ENCODE peak calls at places on chromosomes 5 and 9, in eight cellular contexts. One of them, this sample, is unnamed.

GRCh38 chr5:83255268-83255667 is 177.9 kb downstream of the XRCC4 start:
- DNase-seq in neuronal stem cell: no peak
- DNase-seq in naive thymus-derived CD4-positive, alpha-beta T cell: no peak
- DNase-seq in effector memory CD4-positive, alpha-beta T cell: no peak
- DNase-seq in astrocyte: peak; percentile 77
- DNase-seq in RWPE1: no peak
- DNase-seq in iPS DF 6.9: no peak
- DNase-seq in CD4-positive, alpha-beta T cell: no peak
- DNase-seq in this sample: no peak

GRCh38 chr9:120032639-120033038 is 547.3 kb downstream of the CDK5RAP2 start:
- DNase-seq in neuronal stem cell: no peak
- DNase-seq in RWPE1: no peak
- DNase-seq in naive thymus-derived CD4-positive, alpha-beta T cell: no peak
- DNase-seq in effector memory CD4-positive, alpha-beta T cell: no peak
- DNase-seq in CD4-positive, alpha-beta T cell: no peak
- DNase-seq in astrocyte: no peak
- DNase-seq in iPS DF 6.9: no peak
- DNase-seq in this sample: no peak

GRCh38 chr5:35476046-35476445 is 141.6 kb upstream of the SPEF2 start:
- DNase-seq in naive thymus-derived CD4-positive, alpha-beta T cell: no peak
- DNase-seq in astrocyte: no peak
- DNase-seq in CD4-positive, alpha-beta T cell: no peak
- DNase-seq in neuronal stem cell: no peak
- DNase-seq in effector memory CD4-positive, alpha-beta T cell: no peak
- DNase-seq in RWPE1: no peak
- DNase-seq in iPS DF 6.9: no peak
- DNase-seq in this sample: no peak

GRCh38 chr9:114163517-114163924 is 8.2 kb downstream of the COL27A1 start:
- DNase-seq in neuronal stem cell: no peak
- DNase-seq in CD4-positive, alpha-beta T cell: no peak
- DNase-seq in RWPE1: peak; percentile 48
- DNase-seq in naive thymus-derived CD4-positive, alpha-beta T cell: no peak
- DNase-seq in astrocyte: peak; percentile 67
- DNase-seq in effector memory CD4-positive, alpha-beta T cell: no peak
- DNase-seq in iPS DF 6.9: no peak
- DNase-seq in this sample: no peak

GRCh38 chr5:55994502-55994997 is at the start of gene IL6ST:
- DNase-seq in neuronal stem cell: no peak
- DNase-seq in naive thymus-derived CD4-positive, alpha-beta T cell: peak; percentile 58
- DNase-seq in iPS DF 6.9: no peak
- DNase-seq in astrocyte: peak; percentile 70
- DNase-seq in effector memory CD4-positive, alpha-beta T cell: peak; percentile 47
- DNase-seq in RWPE1: peak; percentile 83
- DNase-seq in CD4-positive, alpha-beta T cell: peak; percentile 39
- DNase-seq in this sample: no peak

GRCh38 chr9:112486221-112487007 is at the start of gene KIAA1958:
- DNase-seq in astrocyte: peak; percentile 74
- DNase-seq in naive thymus-derived CD4-positive, alpha-beta T cell: peak; percentile 68
- DNase-seq in RWPE1: peak; percentile 93
- DNase-seq in effector memory CD4-positive, alpha-beta T cell: peak; percentile 75
- DNase-seq in neuronal stem cell: peak; percentile 74
- DNase-seq in CD4-positive, alpha-beta T cell: peak; percentile 79
- DNase-seq in iPS DF 6.9: peak; percentile 63
- DNase-seq in this sample: peak; percentile 88

GRCh38 chr9:108869092-108869725 is 7.1 kb downstream of the ACTL7A start:
- DNase-seq in RWPE1: peak; percentile 99
- DNase-seq in astrocyte: peak; percentile 41
- DNase-seq in iPS DF 6.9: no peak
- DNase-seq in neuronal stem cell: no peak
- DNase-seq in effector memory CD4-positive, alpha-beta T cell: no peak
- DNase-seq in naive thymus-derived CD4-positive, alpha-beta T cell: no peak
- DNase-seq in CD4-positive, alpha-beta T cell: no peak
- DNase-seq in this sample: no peak

GRCh38 chr5:36073595-36074216 is 7.0 kb upstream of the UGT3A2 start:
- DNase-seq in effector memory CD4-positive, alpha-beta T cell: no peak
- DNase-seq in CD4-positive, alpha-beta T cell: no peak
- DNase-seq in naive thymus-derived CD4-positive, alpha-beta T cell: no peak
- DNase-seq in neuronal stem cell: no peak
- DNase-seq in astrocyte: no peak
- DNase-seq in RWPE1: no peak
- DNase-seq in iPS DF 6.9: peak; percentile 48
- DNase-seq in this sample: no peak

GRCh38 chr9:114606068-114606467 is 5.0 kb upstream of the TMEM268 start:
- DNase-seq in CD4-positive, alpha-beta T cell: no peak
- DNase-seq in effector memory CD4-positive, alpha-beta T cell: no peak
- DNase-seq in astrocyte: no peak
- DNase-seq in iPS DF 6.9: no peak
- DNase-seq in naive thymus-derived CD4-positive, alpha-beta T cell: no peak
- DNase-seq in neuronal stem cell: no peak
- DNase-seq in RWPE1: no peak
- DNase-seq in this sample: no peak

GRCh38 chr9:2465921-2466460 is 155.6 kb upstream of the VLDLR start:
- DNase-seq in naive thymus-derived CD4-positive, alpha-beta T cell: no peak
- DNase-seq in astrocyte: no peak
- DNase-seq in iPS DF 6.9: no peak
- DNase-seq in effector memory CD4-positive, alpha-beta T cell: no peak
- DNase-seq in RWPE1: peak; percentile 0
- DNase-seq in CD4-positive, alpha-beta T cell: no peak
- DNase-seq in neuronal stem cell: no peak
- DNase-seq in this sample: no peak

GRCh38 chr5:79146352-79146751 is 34.7 kb downstream of the BHMT start:
- DNase-seq in CD4-positive, alpha-beta T cell: no peak
- DNase-seq in astrocyte: peak; percentile 39
- DNase-seq in RWPE1: peak; percentile 76
- DNase-seq in neuronal stem cell: no peak
- DNase-seq in effector memory CD4-positive, alpha-beta T cell: no peak
- DNase-seq in iPS DF 6.9: no peak
- DNase-seq in naive thymus-derived CD4-positive, alpha-beta T cell: no peak
- DNase-seq in this sample: no peak

GRCh38 chr9:112380771-112381181 is 868 bp downstream of the HSDL2 start:
- DNase-seq in astrocyte: no peak
- DNase-seq in iPS DF 6.9: no peak
- DNase-seq in effector memory CD4-positive, alpha-beta T cell: no peak
- DNase-seq in naive thymus-derived CD4-positive, alpha-beta T cell: peak; percentile 12
- DNase-seq in neuronal stem cell: no peak
- DNase-seq in CD4-positive, alpha-beta T cell: no peak
- DNase-seq in RWPE1: no peak
- DNase-seq in this sample: no peak

GRCh38 chr5:173919443-173919842 is 31.3 kb downstream of the CPEB4 start:
- DNase-seq in CD4-positive, alpha-beta T cell: no peak
- DNase-seq in effector memory CD4-positive, alpha-beta T cell: no peak
- DNase-seq in RWPE1: no peak
- DNase-seq in iPS DF 6.9: no peak
- DNase-seq in naive thymus-derived CD4-positive, alpha-beta T cell: no peak
- DNase-seq in neuronal stem cell: no peak
- DNase-seq in astrocyte: no peak
- DNase-seq in this sample: no peak

GRCh38 chr5:57824047-57824446 is 341.4 kb upstream of the ACTBL2 start:
- DNase-seq in CD4-positive, alpha-beta T cell: no peak
- DNase-seq in effector memory CD4-positive, alpha-beta T cell: no peak
- DNase-seq in naive thymus-derived CD4-positive, alpha-beta T cell: no peak
- DNase-seq in neuronal stem cell: no peak
- DNase-seq in iPS DF 6.9: no peak
- DNase-seq in astrocyte: peak; percentile 99
- DNase-seq in RWPE1: peak; percentile 87
- DNase-seq in this sample: no peak

GRCh38 chr5:111072949-111073682 is 1.6 kb downstream of the TSLP start:
- DNase-seq in iPS DF 6.9: no peak
- DNase-seq in neuronal stem cell: peak; percentile 49
- DNase-seq in effector memory CD4-positive, alpha-beta T cell: peak; percentile 24
- DNase-seq in CD4-positive, alpha-beta T cell: peak; percentile 38
- DNase-seq in RWPE1: peak; percentile 39
- DNase-seq in naive thymus-derived CD4-positive, alpha-beta T cell: peak; percentile 51
- DNase-seq in astrocyte: peak; percentile 14
- DNase-seq in this sample: peak; percentile 62

GRCh38 chr5:173505634-173506033 is 110.8 kb downstream of the BOD1 start:
- DNase-seq in CD4-positive, alpha-beta T cell: no peak
- DNase-seq in RWPE1: no peak
- DNase-seq in effector memory CD4-positive, alpha-beta T cell: no peak
- DNase-seq in iPS DF 6.9: no peak
- DNase-seq in naive thymus-derived CD4-positive, alpha-beta T cell: no peak
- DNase-seq in neuronal stem cell: no peak
- DNase-seq in astrocyte: no peak
- DNase-seq in this sample: no peak

GRCh38 chr9:121133104-121133816 is 58.5 kb downstream of the CNTRL start:
- DNase-seq in iPS DF 6.9: no peak
- DNase-seq in astrocyte: no peak
- DNase-seq in naive thymus-derived CD4-positive, alpha-beta T cell: peak; percentile 82
- DNase-seq in neuronal stem cell: no peak
- DNase-seq in RWPE1: peak; percentile 34
- DNase-seq in CD4-positive, alpha-beta T cell: peak; percentile 85
- DNase-seq in effector memory CD4-positive, alpha-beta T cell: peak; percentile 54
- DNase-seq in this sample: peak; percentile 88

DNA sequence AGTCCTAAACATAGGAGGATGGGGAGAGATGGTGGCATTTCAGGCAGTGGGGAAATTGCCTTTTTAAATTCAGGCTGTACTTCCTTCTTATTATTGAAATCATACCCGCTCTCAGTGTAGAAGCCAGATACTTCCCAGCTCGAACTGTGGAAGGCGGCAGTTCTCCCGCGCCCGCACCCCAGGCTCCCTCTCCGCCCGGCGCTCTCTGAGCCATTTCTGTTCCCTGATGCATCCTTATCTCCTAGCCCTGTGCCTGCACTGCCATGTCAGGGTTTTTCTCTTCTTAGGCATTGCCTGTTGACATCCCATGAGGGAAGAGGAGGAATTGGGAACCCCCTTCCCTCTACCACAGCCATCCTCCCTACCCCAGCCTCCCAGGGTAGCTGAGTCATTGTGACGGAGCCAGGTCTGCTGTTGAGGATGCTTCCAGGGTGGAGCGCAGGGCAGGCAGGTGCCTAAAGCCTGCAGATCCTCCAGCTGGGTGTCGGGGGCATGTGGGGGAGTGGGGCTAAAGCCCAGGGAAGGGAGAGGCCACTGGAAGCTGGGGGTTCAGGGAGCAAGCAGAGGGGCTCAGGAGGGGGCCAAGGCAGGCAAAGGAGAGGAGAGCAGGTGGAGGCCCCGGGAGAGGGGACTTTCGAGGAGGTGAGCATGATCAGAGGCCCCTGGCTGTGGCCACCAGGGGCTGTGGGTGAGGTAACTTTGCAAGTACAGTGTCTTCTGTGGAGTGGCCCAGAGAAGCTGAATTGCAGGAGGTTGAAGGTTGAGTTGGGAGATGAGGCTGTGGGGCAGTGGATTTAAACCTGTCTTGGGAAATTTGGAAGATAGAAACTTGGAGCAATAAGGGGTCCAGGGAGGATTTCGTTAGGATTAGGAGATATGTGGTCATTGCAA is 16.2 kb downstream of the LAMC3 start:
- DNase-seq in CD4-positive, alpha-beta T cell: no peak
- DNase-seq in astrocyte: no peak
- DNase-seq in effector memory CD4-positive, alpha-beta T cell: no peak
- DNase-seq in naive thymus-derived CD4-positive, alpha-beta T cell: no peak
- DNase-seq in neuronal stem cell: no peak
- DNase-seq in RWPE1: no peak
- DNase-seq in iPS DF 6.9: no peak
- DNase-seq in this sample: no peak
- H3K27ac ChIP-seq in CD4-positive, alpha-beta T cell: no peak overlapping the region
- H3K27ac ChIP-seq in astrocyte: no peak overlapping the region
- H3K27ac ChIP-seq in effector memory CD4-positive, alpha-beta T cell: no peak overlapping the region
- H3K27ac ChIP-seq in naive thymus-derived CD4-positive, alpha-beta T cell: no peak overlapping the region
- H3K27ac ChIP-seq in neuronal stem cell: no peak overlapping the region
- H3K27ac ChIP-seq in RWPE1: no peak overlapping the region
- H3K27ac ChIP-seq in iPS DF 6.9: no peak overlapping the region
- H3K27ac ChIP-seq in this sample: no peak overlapping the region

DNA sequence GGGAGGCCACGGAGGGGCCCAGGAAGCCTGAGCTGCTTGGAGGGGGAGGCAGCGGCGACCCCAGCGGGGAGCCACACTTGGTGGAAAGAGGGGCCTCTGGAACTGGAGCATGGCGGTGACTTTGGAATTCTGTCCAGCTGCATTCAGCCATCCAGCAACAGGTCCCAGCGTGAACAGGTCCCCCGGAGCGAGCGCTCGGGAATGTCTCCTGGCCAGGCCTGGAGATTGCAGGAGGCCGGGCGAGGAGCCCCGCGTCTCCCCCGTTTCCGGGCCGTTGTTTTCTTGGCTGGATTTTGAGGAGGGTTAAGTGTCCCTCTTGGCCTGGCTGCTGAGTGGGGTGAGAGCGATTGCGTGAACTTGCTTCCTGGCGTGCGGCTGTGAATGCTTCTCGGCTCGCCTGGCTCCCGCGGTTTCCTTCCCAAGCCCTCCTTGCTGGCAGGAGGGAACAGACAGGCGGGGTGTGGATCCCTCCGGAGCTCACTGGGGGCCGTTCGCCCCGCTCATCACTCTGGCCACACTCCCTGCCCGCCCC is 125.2 kb upstream of the IRX4 start:
- DNase-seq in CD4-positive, alpha-beta T cell: no peak
- DNase-seq in naive thymus-derived CD4-positive, alpha-beta T cell: no peak
- DNase-seq in neuronal stem cell: no peak
- DNase-seq in iPS DF 6.9: no peak
- DNase-seq in RWPE1: peak; percentile 49
- DNase-seq in astrocyte: no peak
- DNase-seq in effector memory CD4-positive, alpha-beta T cell: no peak
- DNase-seq in this sample: no peak
- H3K27ac ChIP-seq in CD4-positive, alpha-beta T cell: no peak overlapping the region
- H3K27ac ChIP-seq in naive thymus-derived CD4-positive, alpha-beta T cell: no peak overlapping the region
- H3K27ac ChIP-seq in neuronal stem cell: no peak overlapping the region
- H3K27ac ChIP-seq in iPS DF 6.9: no peak overlapping the region
- H3K27ac ChIP-seq in RWPE1: peak overlapping the region; percentile 86
- H3K27ac ChIP-seq in astrocyte: no peak overlapping the region
- H3K27ac ChIP-seq in effector memory CD4-positive, alpha-beta T cell: no peak overlapping the region
- H3K27ac ChIP-seq in this sample: no peak overlapping the region

GRCh38 chr5:40973364-40974004 is 64.2 kb downstream of the C7 start:
- DNase-seq in CD4-positive, alpha-beta T cell: no peak
- DNase-seq in astrocyte: no peak
- DNase-seq in neuronal stem cell: no peak
- DNase-seq in iPS DF 6.9: no peak
- DNase-seq in effector memory CD4-positive, alpha-beta T cell: no peak
- DNase-seq in RWPE1: no peak
- DNase-seq in naive thymus-derived CD4-positive, alpha-beta T cell: no peak
- DNase-seq in this sample: no peak
- H3K27ac ChIP-seq in CD4-positive, alpha-beta T cell: no peak overlapping the region
- H3K27ac ChIP-seq in astrocyte: no peak overlapping the region
- H3K27ac ChIP-seq in neuronal stem cell: no peak overlapping the region
- H3K27ac ChIP-seq in iPS DF 6.9: no peak overlapping the region
- H3K27ac ChIP-seq in effector memory CD4-positive, alpha-beta T cell: no peak overlapping the region
- H3K27ac ChIP-seq in RWPE1: no peak overlapping the region
- H3K27ac ChIP-seq in naive thymus-derived CD4-positive, alpha-beta T cell: no peak overlapping the region
- H3K27ac ChIP-seq in this sample: no peak overlapping the region

GRCh38 chr5:60945760-60946253 is 802 bp downstream of the NDUFAF2 start:
- DNase-seq in neuronal stem cell: peak; percentile 17
- DNase-seq in CD4-positive, alpha-beta T cell: no peak
- DNase-seq in naive thymus-derived CD4-positive, alpha-beta T cell: peak; percentile 13
- DNase-seq in RWPE1: peak; percentile 60
- DNase-seq in astrocyte: peak; percentile 61
- DNase-seq in iPS DF 6.9: no peak
- DNase-seq in effector memory CD4-positive, alpha-beta T cell: no peak
- DNase-seq in this sample: no peak

GRCh38 chr5:60948738-60949137 is 3.7 kb downstream of the NDUFAF2 start:
- DNase-seq in effector memory CD4-positive, alpha-beta T cell: no peak
- DNase-seq in RWPE1: no peak
- DNase-seq in CD4-positive, alpha-beta T cell: no peak
- DNase-seq in neuronal stem cell: no peak
- DNase-seq in astrocyte: no peak
- DNase-seq in naive thymus-derived CD4-positive, alpha-beta T cell: no peak
- DNase-seq in iPS DF 6.9: no peak
- DNase-seq in this sample: no peak

GRCh38 chr5:60943624-60944023 is 1.2 kb downstream of the ERCC8 start:
- DNase-seq in CD4-positive, alpha-beta T cell: no peak
- DNase-seq in neuronal stem cell: no peak
- DNase-seq in iPS DF 6.9: no peak
- DNase-seq in astrocyte: no peak
- DNase-seq in naive thymus-derived CD4-positive, alpha-beta T cell: no peak
- DNase-seq in RWPE1: no peak
- DNase-seq in effector memory CD4-positive, alpha-beta T cell: no peak
- DNase-seq in this sample: no peak

GRCh38 chr5:60944904-60945759 is at the start of the genes ERCC8 and NDUFAF2:
- DNase-seq in CD4-positive, alpha-beta T cell: peak; percentile 76
- DNase-seq in astrocyte: peak; percentile 86
- DNase-seq in RWPE1: peak; percentile 99
- DNase-seq in naive thymus-derived CD4-positive, alpha-beta T cell: peak; percentile 86
- DNase-seq in iPS DF 6.9: peak; percentile 83
- DNase-seq in neuronal stem cell: peak; percentile 87
- DNase-seq in effector memory CD4-positive, alpha-beta T cell: peak; percentile 85
- DNase-seq in this sample: peak; percentile 85
- H3K27ac ChIP-seq in CD4-positive, alpha-beta T cell: peak within 1 kb of the TSS; percentile 47
- H3K27ac ChIP-seq in astrocyte: peak within 1 kb of the TSS; percentile 80
- H3K27ac ChIP-seq in RWPE1: peak within 1 kb of the TSS; percentile 87
- H3K27ac ChIP-seq in naive thymus-derived CD4-positive, alpha-beta T cell: peak within 1 kb of the TSS; percentile 69
- H3K27ac ChIP-seq in iPS DF 6.9: no peak within 1 kb of the TSS
- H3K27ac ChIP-seq in neuronal stem cell: peak within 1 kb of the TSS; percentile 50
- H3K27ac ChIP-seq in effector memory CD4-positive, alpha-beta T cell: peak within 1 kb of the TSS; percentile 59
- H3K27ac ChIP-seq in this sample: peak within 1 kb of the TSS; percentile 77